ENCODE peak calls at places on chromosome 13, in four cellular contexts. R is HCEC 1CT, Y is ELR, S is AG09319. L is an unnamed sample.
A peak's percentile ranks its signal among the peaks of the same experiment; 100 is the strongest.

GRCh38 chr13:24063281-24063851 is 97.2 kb upstream of the SPATA13 start:
- DNase-seq in Y (no peak), R (no peak), S (no peak), L (no peak)

GRCh38 chr13:74575729-74576125 is 441.5 kb upstream of the KLF12 start:
- DNase-seq in R (peak; percentile 19), Y (peak; percentile 68), S (no peak), L (no peak)

GRCh38 chr13:27997904-27998522 is 9.5 kb upstream of the URAD start:
- DNase-seq in Y (peak; percentile 50), S (no peak), R (peak; percentile 23), L (no peak)

GRCh38 chr13:97422118-97423054 is 11.6 kb upstream of the RAP2A start:
- DNase-seq in R (no peak), Y (no peak), S (no peak), L (no peak)

GRCh38 chr13:41995946-41996345 is 35.0 kb upstream of the VWA8 start:
- DNase-seq in Y (peak; percentile 11), S (no peak), R (no peak), L (no peak)

GRCh38 chr13:113927661-113928581 is 46.0 kb downstream of the C13orf46 start:
- DNase-seq in Y (peak; percentile 99), R (peak; percentile 98), S (peak; percentile 93), L (no peak)

GRCh38 chr13:98252931-98253470 is 75.9 kb upstream of the RNF113B start:
- DNase-seq in Y (peak; percentile 86), S (no peak), R (peak; percentile 73), L (no peak)

GRCh38 chr13:98950705-98951104 is 27.2 kb downstream of the DOCK9 start:
- DNase-seq in S (no peak), R (no peak), Y (no peak), L (no peak)

GRCh38 chr13:40190656-40191100 is 475.8 kb downstream of the FOXO1 start:
- DNase-seq in Y (peak; percentile 33), R (peak; percentile 39), S (no peak), L (no peak)

GRCh38 chr13:20264271-20265018 is 32.3 kb upstream of the GJB6 start:
- DNase-seq in R (no peak), Y (no peak), S (no peak), L (peak; percentile 52)

GRCh38 chr13:41613984-41614581 is 156.7 kb downstream of the RGCC start:
- DNase-seq in R (peak; percentile 98), Y (peak; percentile 58), S (peak; percentile 77), L (no peak)

GRCh38 chr13:87678353-87678752 is 7.2 kb downstream of the SLITRK5 start:
- DNase-seq in R (no peak), S (no peak), Y (no peak), L (no peak)

GRCh38 chr13:50389726-50390125 is 374.5 kb downstream of the KCNRG start:
- DNase-seq in Y (no peak), S (no peak), R (no peak), L (no peak)

GRCh38 chr13:112710855-112711527 is 21.2 kb downstream of the ATP11A start:
- DNase-seq in Y (no peak), S (no peak), R (no peak), L (no peak)

GRCh38 chr13:50693755-50694154 is 149.7 kb downstream of the DLEU7 start:
- DNase-seq in R (no peak), S (no peak), Y (peak; percentile 17), L (no peak)

GRCh38 chr13:44132710-44133109 is 240.9 kb upstream of the SERP2 start:
- DNase-seq in R (peak; percentile 54), S (no peak), Y (peak; percentile 81), L (no peak)

GRCh38 chr13:109804654-109805053 is 18.3 kb upstream of the IRS2 start:
- DNase-seq in S (no peak), R (no peak), Y (no peak), L (no peak)

GRCh38 chr13:49253310-49253709 is 5.6 kb downstream of the CDADC1 start:
- DNase-seq in Y (no peak), R (no peak), S (no peak), L (no peak)

GRCh38 chr13:72141845-72142470 is 275.0 kb upstream of the DACH1 start:
- DNase-seq in S (no peak), Y (no peak), R (no peak), L (no peak)

GRCh38 chr13:39874331-39875055 is 219.0 kb downstream of the COG6 start:
- DNase-seq in Y (no peak), S (no peak), R (no peak), L (no peak)

GRCh38 chr13:31625115-31625514 is 114.2 kb upstream of the RXFP2 start:
- DNase-seq in Y (peak; percentile 61), R (no peak), S (no peak), L (no peak)

GRCh38 chr13:31964168-31964567 is 67.4 kb upstream of the FRY start:
- DNase-seq in R (no peak), S (no peak), Y (no peak), L (no peak)

GRCh38 chr13:111387945-111388600 is 67.6 kb downstream of the TEX29 start:
- DNase-seq in Y (no peak), R (no peak), S (no peak), L (no peak)

GRCh38 chr13:31968473-31968872 is 63.1 kb upstream of the FRY start:
- DNase-seq in R (no peak), Y (no peak), S (no peak), L (no peak)

GRCh38 chr13:33169273-33169980 is 116.1 kb downstream of the STARD13 start:
- DNase-seq in R (peak; percentile 94), S (no peak), Y (peak; percentile 94), L (no peak)